ENCODE peak calls at places on chromosomes 1 and 21, in four cellular contexts. One of them, this sample, is unnamed.

GRCh38 chr1:2354511-2355407 is 36.6 kb downstream of the MORN1 start:
- DNase-seq in GM12878: no peak
- DNase-seq in HepG2: no peak
- DNase-seq in K562: no peak
- DNase-seq in this sample: no peak

GRCh38 chr1:44045064-44045463 is 13.8 kb upstream of the SLC6A9 start:
- DNase-seq in HepG2: no peak
- DNase-seq in K562: no peak
- DNase-seq in GM12878: no peak
- DNase-seq in this sample: no peak

GRCh38 chr1:113675299-113675698 is 84.0 kb downstream of the PHTF1 start:
- DNase-seq in HepG2: no peak
- DNase-seq in GM12878: no peak
- DNase-seq in K562: no peak
- DNase-seq in this sample: no peak

GRCh38 chr21:44817914-44818635 is at the start of gene SUMO3:
- DNase-seq in GM12878: no peak
- DNase-seq in K562: peak; percentile 97
- DNase-seq in HepG2: peak; percentile 51
- DNase-seq in this sample: peak; percentile 92

GRCh38 chr1:87203890-87204289 is 124.8 kb upstream of the LMO4 start:
- DNase-seq in HepG2: no peak
- DNase-seq in GM12878: no peak
- DNase-seq in K562: no peak
- DNase-seq in this sample: no peak

GRCh38 chr1:86852737-86853408 is 61.1 kb downstream of the SELENOF start:
- DNase-seq in K562: no peak
- DNase-seq in GM12878: no peak
- DNase-seq in HepG2: peak; percentile 59
- DNase-seq in this sample: no peak

GRCh38 chr1:46174448-46175231 is at the start of gene TSPAN1:
- DNase-seq in K562: no peak
- DNase-seq in GM12878: no peak
- DNase-seq in HepG2: no peak
- DNase-seq in this sample: no peak

GRCh38 chr1:87226341-87226760 is 102.3 kb upstream of the LMO4 start:
- DNase-seq in K562: no peak
- DNase-seq in HepG2: peak; percentile 74
- DNase-seq in GM12878: no peak
- DNase-seq in this sample: peak; percentile 23

GRCh38 chr1:94069649-94070285 is 51.2 kb downstream of the ABCA4 start:
- DNase-seq in K562: no peak
- DNase-seq in HepG2: no peak
- DNase-seq in GM12878: no peak
- DNase-seq in this sample: no peak

GRCh38 chr1:183942933-183943693 is 94.4 kb downstream of the COLGALT2 start:
- DNase-seq in K562: no peak
- DNase-seq in HepG2: no peak
- DNase-seq in GM12878: peak; percentile 34
- DNase-seq in this sample: peak; percentile 86

GRCh38 chr1:245880754-245881403 is 626.2 kb downstream of the SMYD3 start:
- DNase-seq in K562: no peak
- DNase-seq in HepG2: no peak
- DNase-seq in GM12878: no peak
- DNase-seq in this sample: no peak

GRCh38 chr21:44418108-44418875 is 37.0 kb upstream of the LRRC3 start:
- DNase-seq in K562: no peak
- DNase-seq in HepG2: no peak
- DNase-seq in GM12878: no peak
- DNase-seq in this sample: no peak

GRCh38 chr1:246567258-246568235 is 1.3 kb downstream of the CNST start:
- DNase-seq in K562: no peak
- DNase-seq in GM12878: no peak
- DNase-seq in HepG2: peak; percentile 9
- DNase-seq in this sample: no peak

GRCh38 chr1:175865041-175865766 is 121.8 kb upstream of the TNR start:
- DNase-seq in K562: no peak
- DNase-seq in GM12878: no peak
- DNase-seq in HepG2: no peak
- DNase-seq in this sample: no peak

GRCh38 chr1:97983132-97983531 is 62.3 kb upstream of the DPYD start:
- DNase-seq in GM12878: no peak
- DNase-seq in HepG2: no peak
- DNase-seq in K562: no peak
- DNase-seq in this sample: no peak

GRCh38 chr1:94327001-94327685 is 89.8 kb upstream of the ARHGAP29 start:
- DNase-seq in K562: no peak
- DNase-seq in HepG2: no peak
- DNase-seq in GM12878: no peak
- DNase-seq in this sample: peak; percentile 45

GRCh38 chr1:3611170-3612019 is at the start of gene MEGF6:
- DNase-seq in GM12878: no peak
- DNase-seq in K562: peak; percentile 92
- DNase-seq in HepG2: peak; percentile 43
- DNase-seq in this sample: peak; percentile 95

GRCh38 chr1:2290595-2291510 is 62.7 kb downstream of the SKI start:
- DNase-seq in K562: no peak
- DNase-seq in HepG2: no peak
- DNase-seq in GM12878: peak; percentile 50
- DNase-seq in this sample: no peak

GRCh38 chr1:47225430-47226100 is 6.5 kb downstream of the TAL1 start:
- DNase-seq in HepG2: no peak
- DNase-seq in GM12878: no peak
- DNase-seq in K562: peak; percentile 61
- DNase-seq in this sample: no peak

GRCh38 chr1:111776397-111776796 is 20.7 kb downstream of the DDX20 start:
- DNase-seq in GM12878: no peak
- DNase-seq in HepG2: no peak
- DNase-seq in K562: no peak
- DNase-seq in this sample: no peak

GRCh38 chr1:221169447-221169889 is 290.2 kb downstream of the HLX start:
- DNase-seq in HepG2: no peak
- DNase-seq in GM12878: no peak
- DNase-seq in K562: no peak
- DNase-seq in this sample: no peak

GRCh38 chr1:206674745-206675175 is 9.9 kb upstream of the MAPKAPK2 start:
- DNase-seq in GM12878: no peak
- DNase-seq in K562: peak; percentile 69
- DNase-seq in HepG2: no peak
- DNase-seq in this sample: no peak

GRCh38 chr1:39194398-39195051 is 10.0 kb upstream of the MACF1 start:
- DNase-seq in HepG2: no peak
- DNase-seq in K562: no peak
- DNase-seq in GM12878: no peak
- DNase-seq in this sample: no peak

GRCh38 chr1:179815642-179816041 is 62.0 kb downstream of the TOR1AIP2 start:
- DNase-seq in K562: no peak
- DNase-seq in HepG2: no peak
- DNase-seq in GM12878: no peak
- DNase-seq in this sample: no peak

GRCh38 chr1:32984090-32984828 is 19.6 kb upstream of the RNF19B start:
- DNase-seq in GM12878: peak; percentile 48
- DNase-seq in K562: no peak
- DNase-seq in HepG2: no peak
- DNase-seq in this sample: no peak

GRCh38 chr1:160877221-160877620 is 7.8 kb downstream of the ITLN1 start:
- DNase-seq in K562: no peak
- DNase-seq in HepG2: no peak
- DNase-seq in GM12878: no peak
- DNase-seq in this sample: no peak

GRCh38 chr1:208189183-208189582 is 55.0 kb downstream of the PLXNA2 start:
- DNase-seq in GM12878: peak; percentile 46
- DNase-seq in K562: peak; percentile 74
- DNase-seq in HepG2: no peak
- DNase-seq in this sample: no peak
- TF ChIP-seq FOXK2 in GM12878: no peak
- TF ChIP-seq FOXK2 in K562: no peak
- TF ChIP-seq FOXK2 in HepG2: no peak
- TF ChIP-seq FOXK2 in this sample: no peak

GRCh38 chr1:156045070-156045469 is 8.5 kb downstream of the UBQLN4 start:
- DNase-seq in HepG2: no peak
- DNase-seq in GM12878: no peak
- DNase-seq in K562: no peak
- DNase-seq in this sample: no peak

GRCh38 chr1:156051011-156051725 is 2.4 kb downstream of the UBQLN4 start:
- DNase-seq in GM12878: no peak
- DNase-seq in K562: no peak
- DNase-seq in HepG2: no peak
- DNase-seq in this sample: no peak

GRCh38 chr1:156050376-156050775 is 3.2 kb downstream of the UBQLN4 start:
- DNase-seq in GM12878: no peak
- DNase-seq in HepG2: no peak
- DNase-seq in K562: no peak
- DNase-seq in this sample: no peak

GRCh38 chr1:156052862-156053769 is 482 bp downstream of the UBQLN4 start:
- DNase-seq in GM12878: no peak
- DNase-seq in HepG2: peak; percentile 65
- DNase-seq in K562: peak; percentile 89
- DNase-seq in this sample: peak; percentile 74

GRCh38 chr1:156048663-156049258 is 4.8 kb downstream of the UBQLN4 start:
- DNase-seq in HepG2: no peak
- DNase-seq in K562: no peak
- DNase-seq in GM12878: no peak
- DNase-seq in this sample: no peak
- TF ChIP-seq FOXK2 in HepG2: no peak
- TF ChIP-seq FOXK2 in K562: no peak
- TF ChIP-seq FOXK2 in GM12878: no peak
- TF ChIP-seq FOXK2 in this sample: no peak

GRCh38 chr1:99106274-99106673 is 101.6 kb upstream of the PLPPR5 start:
- DNase-seq in K562: no peak
- DNase-seq in GM12878: no peak
- DNase-seq in HepG2: no peak
- DNase-seq in this sample: no peak

GRCh38 chr1:99110140-99111041 is 105.7 kb upstream of the PLPPR5 start:
- DNase-seq in K562: no peak
- DNase-seq in GM12878: no peak
- DNase-seq in HepG2: no peak
- DNase-seq in this sample: no peak

GRCh38 chr1:99107680-99108079 is 103.0 kb upstream of the PLPPR5 start:
- DNase-seq in K562: no peak
- DNase-seq in GM12878: no peak
- DNase-seq in HepG2: no peak
- DNase-seq in this sample: no peak
- TF ChIP-seq FOXK2 in K562: no peak
- TF ChIP-seq FOXK2 in GM12878: no peak
- TF ChIP-seq FOXK2 in HepG2: no peak
- TF ChIP-seq FOXK2 in this sample: no peak

DNA sequence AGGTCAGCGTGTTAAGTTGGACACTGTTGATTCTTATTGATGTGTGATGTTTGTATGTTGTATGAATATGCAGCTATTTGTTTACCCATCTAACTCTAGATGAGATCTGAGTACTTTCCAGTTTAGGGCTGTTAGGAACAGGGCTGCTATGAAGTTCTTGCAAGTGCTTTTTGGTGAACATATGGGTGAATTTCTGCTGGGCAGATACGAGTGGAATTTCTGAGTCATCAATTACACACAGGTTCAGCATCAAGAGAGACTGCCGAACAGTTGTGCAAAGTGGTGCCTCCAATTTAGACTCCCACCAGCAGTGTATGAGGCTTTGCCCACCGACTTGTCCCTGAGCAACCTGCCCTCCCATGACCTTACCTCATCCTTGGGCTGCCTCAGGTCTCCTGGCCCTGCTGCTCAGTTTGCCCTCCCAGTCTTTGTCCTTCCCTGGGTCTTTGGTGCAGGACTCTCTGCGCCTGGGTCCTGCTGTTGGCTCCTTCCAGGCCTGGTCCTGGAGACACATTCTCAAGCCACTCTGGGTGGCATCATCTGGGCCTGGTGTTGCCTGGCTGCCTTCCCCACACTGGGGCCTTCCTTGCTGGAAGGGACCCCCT is 343.6 kb downstream of the PTPRU start:
- DNase-seq in GM12878: no peak
- DNase-seq in K562: no peak
- DNase-seq in HepG2: peak; percentile 4
- DNase-seq in this sample: no peak
- TF ChIP-seq FOXK2 in GM12878: no peak
- TF ChIP-seq FOXK2 in K562: no peak
- TF ChIP-seq FOXK2 in HepG2: no peak
- TF ChIP-seq FOXK2 in this sample: no peak